ENCODE peak calls at places on chromosomes 3 and 15, in four cellular contexts. I is fibroblast of lung, N is K562, S is OCI-LY7. W is an unnamed sample.
A peak's percentile ranks its signal among the peaks of the same experiment; 100 is the strongest.

GRCh38 chr15:101038327-101039003 is 119.3 kb downstream of the LRRK1 start:
- DNase-seq in S (no peak), N (no peak), I (no peak), W (no peak)

GRCh38 chr3:53694051-53694450 is 152.2 kb downstream of the CHDH start:
- DNase-seq in N (no peak), S (no peak), I (no peak), W (no peak)

GRCh38 chr3:110436209-110436608 is 635.4 kb upstream of the NECTIN3 start:
- DNase-seq in S (no peak), I (no peak), N (no peak), W (no peak)

GRCh38 chr15:48631191-48631770 is 14.2 kb downstream of the FBN1 start:
- DNase-seq in S (no peak), I (peak; percentile 29), N (peak; percentile 12), W (peak; percentile 36)

GRCh38 chr15:87942316-87942715 is 314.2 kb downstream of the NTRK3 start:
- DNase-seq in N (no peak), S (no peak), I (no peak), W (no peak)

GRCh38 chr3:152026033-152026556 is 152.7 kb downstream of the SUCNR1 start:
- DNase-seq in S (no peak), I (peak; percentile 89), N (no peak), W (no peak)

GRCh38 chr3:71685686-71686085 is 39.5 kb downstream of the EIF4E3 start:
- DNase-seq in S (no peak), I (no peak), N (no peak), W (no peak)

GRCh38 chr3:69791919-69792399 is 52.7 kb downstream of the MITF start:
- DNase-seq in S (no peak), I (peak; percentile 79), N (peak; percentile 57), W (peak; percentile 13)

GRCh38 chr3:127747751-127748521 is 74.4 kb downstream of the MGLL start:
- DNase-seq in S (no peak), N (no peak), I (peak; percentile 91), W (peak; percentile 98)

GRCh38 chr15:78353093-78353492 is 12.9 kb downstream of the CRABP1 start:
- DNase-seq in I (peak; percentile 15), N (peak; percentile 91), S (peak; percentile 31), W (no peak)

GRCh38 chr15:52683585-52683984 is 4.4 kb upstream of the ATOSA start:
- DNase-seq in S (peak; percentile 86), I (no peak), N (peak; percentile 18), W (no peak)

GRCh38 chr15:58056015-58056414 is 9.5 kb downstream of the ALDH1A2 start:
- DNase-seq in N (no peak), S (no peak), I (no peak), W (no peak)

GRCh38 chr3:142603340-142603730 is 7.1 kb downstream of the PLS1 start:
- DNase-seq in I (no peak), N (no peak), S (no peak), W (no peak)

GRCh38 chr3:148791296-148791695 is 36.3 kb upstream of the CPB1 start:
- DNase-seq in I (peak; percentile 1), N (no peak), S (no peak), W (no peak)

GRCh38 chr15:36291501-36291900 is 287.9 kb upstream of the CDIN1 start:
- DNase-seq in N (no peak), S (no peak), I (no peak), W (no peak)

GRCh38 chr3:54954516-54954915 is 26.7 kb upstream of the LRTM1 start:
- DNase-seq in S (no peak), N (no peak), I (no peak), W (peak; percentile 57)

GRCh38 chr3:136811701-136812100 is 7.2 kb upstream of the SLC35G2 start:
- DNase-seq in N (no peak), I (no peak), S (no peak), W (no peak)

GRCh38 chr3:30059240-30059639 is 547.2 kb upstream of the TGFBR2 start:
- DNase-seq in S (no peak), I (no peak), N (no peak), W (no peak)

GRCh38 chr3:188526057-188526456 is 372.1 kb downstream of the LPP start:
- DNase-seq in N (no peak), S (no peak), I (peak; percentile 39), W (no peak)

GRCh38 chr3:99324854-99325253 is 313.5 kb upstream of the COL8A1 start:
- DNase-seq in N (no peak), I (no peak), S (no peak), W (no peak)

GRCh38 chr3:123026551-123027291 is 842 bp downstream of the SEMA5B start:
- DNase-seq in I (no peak), S (no peak), N (no peak), W (peak; percentile 82)

GRCh38 chr3:168183774-168184173 is 88.0 kb upstream of the GOLIM4 start:
- DNase-seq in N (no peak), S (no peak), I (no peak), W (no peak)

GRCh38 chr15:41896566-41896965 is 2.7 kb upstream of the SPTBN5 start:
- DNase-seq in I (no peak), N (no peak), S (no peak), W (no peak)

GRCh38 chr15:100711479-100712130 is 109.2 kb downstream of the ASB7 start:
- DNase-seq in S (no peak), N (no peak), I (peak; percentile 71), W (peak; percentile 65)

GRCh38 chr3:21274000-21274671 is 476.9 kb downstream of the ZNF385D start:
- DNase-seq in I (peak; percentile 29), N (no peak), S (no peak), W (peak; percentile 42)

GRCh38 chr3:107753494-107753893 is 230.7 kb downstream of the BBX start:
- DNase-seq in I (peak; percentile 29), S (peak; percentile 35), N (no peak), W (no peak)

GRCh38 chr15:45594322-45594721 is 7.1 kb downstream of the BLOC1S6 start:
- DNase-seq in I (no peak), S (no peak), N (no peak), W (no peak)

GRCh38 chr3:47162695-47163022 is 1.3 kb downstream of the SETD2 start:
- DNase-seq in I (peak; percentile 22), S (no peak), N (peak; percentile 42), W (peak; percentile 81)

GRCh38 chr3:56620371-56620770 is 62.7 kb downstream of the TASOR start:
- DNase-seq in N (no peak), S (no peak), I (no peak), W (no peak)

GRCh38 chr3:29171583-29171990 is 109.3 kb upstream of the RBMS3 start:
- DNase-seq in I (peak; percentile 66), N (no peak), S (peak; percentile 62), W (no peak)

GRCh38 chr15:78076231-78077052 is 1.1 kb downstream of the TBC1D2B start:
- DNase-seq in S (no peak), N (no peak), I (peak; percentile 18), W (peak; percentile 66)

GRCh38 chr3:63966871-63967270 is 54.7 kb upstream of the SCAANT1 start:
- DNase-seq in S (no peak), N (no peak), I (no peak), W (no peak)

GRCh38 chr3:172517859-172518466 is 5.3 kb downstream of the TNFSF10 start:
- DNase-seq in N (no peak), S (no peak), I (no peak), W (no peak)

DNA sequence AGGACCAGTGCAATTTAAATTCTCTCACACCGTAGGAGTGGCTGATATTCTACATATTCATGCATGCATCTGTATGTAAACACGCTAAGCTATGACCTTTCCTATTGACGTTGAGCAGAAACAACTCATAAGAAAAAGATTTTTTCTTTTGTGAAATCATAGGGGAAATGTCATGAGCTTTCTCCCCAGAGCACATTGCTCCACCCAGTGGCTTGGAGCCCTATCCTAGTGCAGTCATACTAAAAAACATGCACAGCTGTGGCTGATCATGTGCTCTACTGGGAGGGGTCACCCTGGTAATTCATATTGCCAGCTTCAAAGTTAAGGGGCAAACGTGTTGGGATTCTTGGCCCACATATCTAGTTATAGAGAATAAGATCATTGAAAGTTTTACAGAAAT is 1.8 kb upstream of the MESD start:
- DNase-seq in N (peak; percentile 66), S (peak; percentile 71), I (peak; percentile 92), W (peak; percentile 91)
- TF ChIP-seq CTCF in N (peak; percentile 19), S (peak; percentile 61), I (peak; percentile 17), W (peak; percentile 12)

GRCh38 chr3:102114264-102114979 is 265.1 kb downstream of the NFKBIZ start:
- DNase-seq in N (no peak), S (no peak), I (no peak), W (no peak)
- H2AFZ ChIP-seq in N (no peak overlapping the region), S (no peak overlapping the region), I (no peak overlapping the region), W (no peak overlapping the region)

GRCh38 chr15:62740141-62741004 is 302.2 kb upstream of the TPM1 start:
- DNase-seq in S (no peak), I (peak; percentile 51), N (no peak), W (no peak)
- TF ChIP-seq CTCF in S (no peak), I (no peak), N (no peak), W (no peak)

DNA sequence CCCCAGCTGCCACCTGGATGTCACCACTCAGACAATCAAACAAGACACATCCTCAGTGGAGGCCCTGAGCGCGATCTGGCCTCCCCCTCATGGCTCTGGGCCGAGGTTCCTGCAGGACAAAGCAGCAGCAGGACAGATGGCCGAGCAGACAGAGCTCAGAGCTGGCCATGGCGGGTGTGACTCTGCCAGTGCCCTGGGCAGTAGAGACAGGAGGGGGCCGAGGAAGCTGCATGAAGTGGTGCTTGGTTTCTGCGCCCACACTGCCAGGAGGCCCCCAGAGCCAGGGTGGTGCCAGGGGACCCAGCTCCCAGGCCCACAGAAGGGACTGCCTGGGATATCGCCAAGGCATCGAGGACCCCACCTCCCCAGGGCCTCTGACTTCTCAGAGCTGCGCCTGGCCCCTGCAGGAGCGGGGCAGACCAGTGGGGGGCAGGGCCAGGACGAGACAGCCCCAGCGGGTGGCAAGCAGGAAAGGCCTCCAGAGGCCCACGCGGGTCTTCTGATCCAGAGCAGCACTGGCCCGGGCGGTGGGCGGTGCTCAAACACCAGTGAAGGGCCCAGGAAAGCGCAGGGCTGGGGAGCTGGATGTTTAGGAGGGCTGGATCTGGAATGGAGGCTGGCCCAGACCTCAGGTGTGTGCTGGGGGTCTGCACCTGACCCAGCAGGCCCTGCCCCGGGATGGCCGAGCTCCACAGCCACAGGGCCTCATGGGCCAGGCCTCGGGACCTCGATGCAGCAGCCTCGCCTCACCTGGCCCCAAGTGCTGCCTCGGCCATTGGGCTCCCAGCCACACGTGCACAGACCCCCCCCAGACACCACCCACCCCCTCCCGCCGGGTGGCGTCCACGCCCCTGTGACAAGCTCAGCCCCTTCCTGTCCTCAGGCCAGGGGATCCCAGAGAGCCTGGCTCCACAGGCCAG is 76.0 kb downstream of the GOLGA8G start:
- DNase-seq in S (no peak), N (no peak), I (no peak), W (peak; percentile 50)
- H2AFZ ChIP-seq in S (no peak overlapping the region), N (no peak overlapping the region), I (no peak overlapping the region), W (no peak overlapping the region)

GRCh38 chr3:193826126-193826795 is 233.3 kb downstream of the OPA1 start:
- DNase-seq in I (peak; percentile 62), S (no peak), N (peak; percentile 49), W (peak; percentile 85)
- TF ChIP-seq CTCF in I (no peak), S (no peak), N (peak; percentile 44), W (peak; percentile 40)